ENCODE peak calls at places on chromosomes 4 and X, in eight cellular contexts. U, W, F, K, J, M, Z and Q are unnamed samples.

GRCh38 chrX:63993936-63994335 is 208.9 kb upstream of the ARHGEF9 start:
- DNase-seq in K (no peak), M (no peak), U (no peak), Z (no peak), J (no peak), F (no peak), W (no peak), Q (no peak)

GRCh38 chrX:12985336-12985735 is 10.4 kb downstream of the TMSB4X start:
- DNase-seq in M (no peak), W (no peak), F (no peak), J (no peak), K (no peak), Z (no peak), U (no peak), Q (no peak)

GRCh38 chr4:138341739-138342415 is 99.7 kb upstream of the SLC7A11 start:
- DNase-seq in Z (no peak), U (no peak), W (no peak), F (no peak), K (no peak), M (no peak), J (no peak), Q (no peak)

GRCh38 chr4:169121920-169122319 is 111.9 kb upstream of the CBR4 start:
- DNase-seq in K (no peak), M (no peak), J (no peak), W (no peak), F (no peak), Z (no peak), U (no peak), Q (no peak)

GRCh38 chr4:186021461-186022167 is 47.3 kb upstream of the TLR3 start:
- DNase-seq in M (no peak), W (peak; percentile 2), F (no peak), U (peak; percentile 71), Z (peak; percentile 88), K (no peak), J (no peak), Q (no peak)

GRCh38 chrX:1480082-1480785 is 27.5 kb upstream of the ASMTL start:
- DNase-seq in K (no peak), W (no peak), F (no peak), Z (no peak), J (no peak), M (no peak), U (no peak), Q (no peak)

GRCh38 chrX:44042731-44043130 is 69.5 kb upstream of the NDP start:
- DNase-seq in Z (no peak), J (no peak), W (no peak), U (no peak), M (no peak), F (no peak), K (no peak), Q (no peak)

GRCh38 chr4:4901877-4902276 is 42.4 kb downstream of the MSX1 start:
- DNase-seq in M (no peak), U (no peak), J (peak; percentile 9), K (no peak), W (no peak), Z (peak; percentile 23), F (no peak), Q (no peak)

GRCh38 chr4:160537681-160538080 is 1434.8 kb downstream of the RAPGEF2 start:
- DNase-seq in Z (no peak), J (no peak), K (no peak), W (no peak), F (no peak), M (no peak), U (peak; percentile 46), Q (no peak)

GRCh38 chr4:84877051-84877833 is 89.2 kb downstream of the WDFY3 start:
- DNase-seq in M (no peak), J (no peak), Z (no peak), K (no peak), W (no peak), U (peak; percentile 38), F (no peak), Q (no peak)

GRCh38 chrX:119503484-119503861 is 35.2 kb downstream of the SLC25A5 start:
- DNase-seq in J (peak; percentile 84), U (peak; percentile 88), K (no peak), F (no peak), Z (no peak), W (no peak), M (no peak), Q (no peak)

GRCh38 chr4:122744229-122744628 is 11.7 kb downstream of the BBS12 start:
- DNase-seq in W (no peak), J (no peak), Z (no peak), M (no peak), U (peak; percentile 22), F (no peak), K (no peak), Q (no peak)

GRCh38 chr4:41212221-41213203 is 1.8 kb downstream of the APBB2 start:
- DNase-seq in U (peak; percentile 69), M (no peak), J (no peak), W (peak; percentile 66), F (peak; percentile 64), K (no peak), Z (peak; percentile 36), Q (peak; percentile 22)

GRCh38 chrX:13906103-13906502 is 89.2 kb upstream of the GPM6B start:
- DNase-seq in W (no peak), Z (peak; percentile 12), J (no peak), K (no peak), M (no peak), U (no peak), F (no peak), Q (no peak)

GRCh38 chr4:889516-889915 is 42.6 kb downstream of the GAK start:
- DNase-seq in Z (no peak), U (no peak), M (no peak), K (no peak), J (no peak), W (no peak), F (no peak), Q (no peak)

GRCh38 chr4:145934434-145935047 is 4.1 kb downstream of the ZNF827 start:
- DNase-seq in F (no peak), M (no peak), W (no peak), U (no peak), Z (no peak), K (no peak), J (no peak), Q (no peak)

GRCh38 chr4:102169345-102169744 is 175.9 kb downstream of the SLC39A8 start:
- DNase-seq in F (no peak), J (no peak), K (no peak), U (peak; percentile 25), Z (peak; percentile 61), W (peak; percentile 77), M (no peak), Q (peak; percentile 11)

GRCh38 chrX:30659421-30659820 is 6.2 kb downstream of the GK start:
- DNase-seq in W (no peak), M (no peak), J (no peak), F (no peak), K (no peak), Z (no peak), U (peak; percentile 64), Q (no peak)

GRCh38 chr4:147550626-147551250 is 66.5 kb upstream of the TMEM184C start:
- DNase-seq in J (peak; percentile 74), F (no peak), Z (peak; percentile 7), W (no peak), M (no peak), K (no peak), U (peak; percentile 83), Q (no peak)

GRCh38 chr4:41363384-41363981 is 106.8 kb downstream of the UCHL1 start:
- DNase-seq in Z (peak; percentile 37), K (no peak), F (no peak), M (no peak), J (peak; percentile 75), W (no peak), U (peak; percentile 24), Q (no peak)

GRCh38 chr4:172819353-172819752 is 349.3 kb upstream of the GALNT7 start:
- DNase-seq in W (no peak), U (no peak), J (no peak), F (no peak), Z (no peak), K (no peak), M (no peak), Q (no peak)

GRCh38 chr4:128288689-128289106 is 1.1 kb upstream of the PGRMC2 start:
- DNase-seq in U (peak; percentile 53), F (no peak), Z (peak; percentile 52), W (no peak), K (no peak), J (no peak), M (no peak), Q (no peak)

GRCh38 chrX:124804962-124805361 is 458.6 kb downstream of the SH2D1A start:
- DNase-seq in Z (no peak), W (no peak), U (no peak), K (no peak), M (no peak), J (no peak), F (no peak), Q (no peak)

GRCh38 chrX:24550166-24550565 is 85.1 kb downstream of the PDK3 start:
- DNase-seq in K (no peak), W (no peak), U (no peak), F (no peak), M (no peak), J (no peak), Z (no peak), Q (no peak)

GRCh38 chr4:88018471-88018870 is 11.0 kb downstream of the PKD2 start:
- DNase-seq in K (no peak), U (peak; percentile 51), Z (no peak), W (no peak), J (peak; percentile 86), M (no peak), F (no peak), Q (no peak)

GRCh38 chr4:98838977-98839618 is 89.8 kb downstream of the EIF4E start:
- DNase-seq in K (no peak), M (no peak), Z (no peak), J (no peak), W (no peak), F (no peak), U (peak; percentile 29), Q (no peak)

GRCh38 chrX:28850955-28851354 is 263.7 kb downstream of the IL1RAPL1 start:
- DNase-seq in K (no peak), W (no peak), M (no peak), U (no peak), Z (peak; percentile 27), J (no peak), F (no peak), Q (no peak)

GRCh38 chrX:53583571-53583970 is 102.9 kb downstream of the HUWE1 start:
- DNase-seq in M (no peak), J (no peak), F (no peak), U (no peak), K (no peak), W (no peak), Z (no peak), Q (no peak)

GRCh38 chrX:68935362-68935761 is 106.5 kb downstream of the EFNB1 start:
- DNase-seq in F (no peak), K (no peak), J (no peak), W (no peak), Z (no peak), U (no peak), M (no peak), Q (no peak)

GRCh38 chr4:84964995-84965557 is 1.4 kb downstream of the WDFY3 start:
- DNase-seq in U (no peak), J (no peak), F (no peak), K (no peak), M (no peak), W (no peak), Z (no peak), Q (no peak)

GRCh38 chr4:141417387-141417786 is 196.7 kb downstream of the ZNF330 start:
- DNase-seq in W (no peak), U (peak; percentile 58), J (no peak), M (no peak), Z (no peak), F (no peak), K (no peak), Q (no peak)

GRCh38 chrX:144916785-144917184 is 330.5 kb upstream of the SPANXN1 start:
- DNase-seq in Z (peak; percentile 2), M (no peak), K (no peak), W (no peak), J (no peak), F (no peak), U (no peak), Q (no peak)